ENCODE peak calls at places on chromosomes 2 and 18, in four cellular contexts. K, F, A and T are unnamed samples.

GRCh38 chr2:65708129-65708528 is 275.7 kb upstream of the SPRED2 start:
- DNase-seq in K (no peak), F (no peak), A (no peak), T (no peak)

GRCh38 chr2:72745679-72746368 is 80.0 kb downstream of the EXOC6B start:
- DNase-seq in K (peak), F (no peak), A (peak), T (peak)

GRCh38 chr2:240930096-240930630 is 24.0 kb downstream of the CROCC2 start:
- DNase-seq in K (no peak), F (no peak), A (no peak), T (no peak)

GRCh38 chr18:12838178-12838634 is 45.8 kb downstream of the PTPN2 start:
- DNase-seq in K (peak), F (no peak), A (no peak), T (no peak)

GRCh38 chr2:8976419-8976818 is 27.1 kb downstream of the MBOAT2 start:
- DNase-seq in K (no peak), F (no peak), A (no peak), T (no peak)

GRCh38 chr2:11056614-11057013 is 98.7 kb upstream of the SLC66A3 start:
- DNase-seq in K (peak), F (no peak), A (no peak), T (peak)

GRCh38 chr2:79876430-79876829 is 363.6 kb downstream of the CTNNA2 start:
- DNase-seq in K (no peak), F (no peak), A (no peak), T (no peak)

GRCh38 chr2:232439758-232440135 is 16.2 kb upstream of the ALPI start:
- DNase-seq in K (no peak), F (no peak), A (no peak), T (no peak)

GRCh38 chr2:134758632-134759031 is 39.8 kb upstream of the TMEM163 start:
- DNase-seq in K (no peak), F (no peak), A (no peak), T (no peak)

GRCh38 chr2:52475600-52475999 is 1292.0 kb upstream of the CHAC2 start:
- DNase-seq in K (no peak), F (no peak), A (no peak), T (no peak)

GRCh38 chr2:222452422-222452950 is 28.1 kb downstream of the SGPP2 start:
- DNase-seq in K (no peak), F (no peak), A (no peak), T (no peak)

GRCh38 chr2:236712304-236712703 is 142.7 kb downstream of the ACKR3 start:
- DNase-seq in K (peak), F (no peak), A (no peak), T (no peak)

GRCh38 chr18:76619342-76620315 is 124.6 kb upstream of the ZNF516 start:
- DNase-seq in K (no peak), F (no peak), A (no peak), T (peak)

GRCh38 chr2:167756427-167756826 is 491.0 kb downstream of the STK39 start:
- DNase-seq in K (no peak), F (no peak), A (no peak), T (no peak)

GRCh38 chr2:63888490-63889402 is 47.0 kb downstream of the UGP2 start:
- DNase-seq in K (peak), F (no peak), A (peak), T (peak)

GRCh38 chr2:62627667-62628066 is 77.8 kb upstream of the EHBP1 start:
- DNase-seq in K (no peak), F (no peak), A (no peak), T (no peak)

GRCh38 chr2:136207030-136207623 is 89.2 kb upstream of the CXCR4 start:
- DNase-seq in K (no peak), F (no peak), A (peak), T (no peak)